ENCODE peak calls at places on chromosomes 6 and 20, in five cellular contexts. B is H54, F is stomach, C is heart left ventricle, N is gastrocnemius medialis. R is an unnamed sample.

GRCh38 chr20:15005300-15005986 is 668.0 kb upstream of the FLRT3 start:
- DNase-seq in B (no peak), N (no peak), F (peak; percentile 27), C (no peak), R (no peak)

GRCh38 chr20:8447262-8448120 is 315.4 kb downstream of the PLCB1 start:
- DNase-seq in B (no peak), N (no peak), C (no peak), F (peak; percentile 64), R (no peak)

GRCh38 chr6:122789078-122789861 is at the start of gene SMPDL3A:
- DNase-seq in N (peak; percentile 84), F (peak; percentile 70), B (peak; percentile 37), C (peak; percentile 85), R (peak; percentile 24)

GRCh38 chr6:25342784-25343183 is 63.6 kb downstream of the CARMIL1 start:
- DNase-seq in F (no peak), C (no peak), N (no peak), B (no peak), R (no peak)

GRCh38 chr6:21371676-21372161 is 221.8 kb upstream of the SOX4 start:
- DNase-seq in F (no peak), B (no peak), N (no peak), C (no peak), R (no peak)

GRCh38 chr6:93163146-93163545 is 256.2 kb downstream of the EPHA7 start:
- DNase-seq in C (no peak), B (no peak), N (no peak), F (no peak), R (no peak)

GRCh38 chr6:41325446-41326066 is 9.9 kb upstream of the NCR2 start:
- DNase-seq in N (no peak), F (no peak), B (no peak), C (no peak), R (no peak)

GRCh38 chr20:48567145-48567544 is 260.7 kb downstream of the PREX1 start:
- DNase-seq in N (no peak), C (no peak), F (no peak), B (no peak), R (no peak)

GRCh38 chr6:25175656-25176055 is 103.5 kb upstream of the CARMIL1 start:
- DNase-seq in B (no peak), C (no peak), F (no peak), N (no peak), R (no peak)

GRCh38 chr6:26304213-26305096 is 60.5 kb upstream of the BTN3A2 start:
- DNase-seq in N (no peak), B (no peak), F (no peak), C (no peak), R (no peak)

GRCh38 chr20:19786311-19786710 is 28.3 kb downstream of the RIN2 start:
- DNase-seq in B (no peak), C (no peak), F (no peak), N (peak; percentile 40), R (no peak)

GRCh38 chr20:56043227-56043626 is 37.9 kb upstream of the CBLN4 start:
- DNase-seq in B (no peak), N (no peak), F (no peak), C (no peak), R (no peak)

GRCh38 chr6:127582777-127583462 is 5.9 kb downstream of the C6orf58 start:
- DNase-seq in B (no peak), F (no peak), C (no peak), N (no peak), R (no peak)

GRCh38 chr20:53547664-53548239 is 45.9 kb downstream of the ZNF217 start:
- DNase-seq in B (peak; percentile 38), C (no peak), F (peak; percentile 33), N (no peak), R (no peak)

GRCh38 chr6:3749390-3749978 is 2.0 kb downstream of the PXDC1 start:
- DNase-seq in F (peak; percentile 90), B (no peak), C (peak; percentile 46), N (no peak), R (peak; percentile 46)

GRCh38 chr6:43891072-43891870 is 121.3 kb downstream of the VEGFA start:
- DNase-seq in C (no peak), B (no peak), N (no peak), F (no peak), R (no peak)

GRCh38 chr20:6866741-6867140 is 99.3 kb downstream of the BMP2 start:
- DNase-seq in B (no peak), F (no peak), N (no peak), C (no peak), R (no peak)

GRCh38 chr6:117326396-117326795 is 61.0 kb downstream of the VGLL2 start:
- DNase-seq in N (no peak), F (no peak), B (no peak), C (no peak), R (no peak)

GRCh38 chr6:169723991-169724553 is at the start of gene PHF10:
- DNase-seq in C (peak; percentile 73), F (peak; percentile 33), N (no peak), B (no peak), R (no peak)

GRCh38 chr6:169720207-169720855 is 4.0 kb downstream of the PHF10 start:
- DNase-seq in C (no peak), B (no peak), N (no peak), F (no peak), R (no peak)

GRCh38 chr6:169723200-169723909 is 945 bp downstream of the PHF10 start:
- DNase-seq in F (peak; percentile 80), C (peak; percentile 91), B (no peak), N (peak; percentile 61), R (peak; percentile 86)

GRCh38 chr6:169724554-169725269 is 412 bp upstream of the PHF10 start:
- DNase-seq in F (peak; percentile 55), B (no peak), N (no peak), C (peak; percentile 77), R (peak; percentile 66)

DNA sequence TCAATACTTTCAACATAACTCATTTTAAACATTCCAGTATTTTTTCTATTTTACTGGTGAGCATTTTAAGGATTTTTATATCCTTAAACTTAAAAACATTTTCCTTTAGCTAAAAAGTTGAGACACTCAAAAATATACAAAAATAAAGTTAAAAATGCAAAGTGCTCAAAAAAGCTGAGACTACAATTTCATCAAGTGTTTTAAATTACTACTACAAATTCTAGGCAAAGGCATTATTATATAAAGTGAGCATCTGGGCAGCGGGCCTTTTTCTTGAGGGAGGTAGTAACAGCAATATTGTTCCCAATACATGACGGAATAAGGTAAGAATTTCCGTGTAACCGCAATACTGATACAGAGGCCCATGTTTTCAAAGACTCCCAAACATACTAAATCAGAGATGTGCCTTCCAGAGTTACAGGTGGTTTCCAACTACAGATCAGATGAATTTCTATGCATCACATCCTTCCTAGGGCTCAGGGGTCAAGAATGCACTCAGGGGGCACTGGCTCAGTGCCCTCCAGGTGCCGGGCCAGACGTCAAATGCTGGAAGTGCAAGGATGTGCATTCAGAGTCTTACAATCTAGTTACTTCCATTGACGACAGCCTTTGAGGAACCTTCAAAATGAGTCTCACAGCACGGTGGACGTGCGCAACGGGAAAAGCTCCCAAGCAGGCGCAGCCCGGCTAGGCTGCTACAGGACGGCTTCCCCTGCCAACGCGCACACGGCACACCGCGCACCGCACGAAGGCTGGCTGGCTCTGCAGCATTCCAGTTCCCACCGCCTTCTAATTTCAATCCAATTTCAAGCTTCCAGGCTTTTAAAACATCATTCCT is 1.7 kb downstream of the PHF10 start:
- DNase-seq in B (peak; percentile 65), C (peak; percentile 76), F (peak; percentile 43), N (no peak), R (peak; percentile 39)
- TF ChIP-seq POLR2A in B (no peak), C (no peak), F (peak; percentile 5), N (no peak), R (no peak)

GRCh38 chr6:38137609-38138008 is 318.1 kb downstream of the ZFAND3 start:
- DNase-seq in N (no peak), C (no peak), B (no peak), F (no peak), R (no peak)
- TF ChIP-seq POLR2A in N (no peak), C (no peak), B (no peak), F (no peak), R (no peak)

GRCh38 chr6:29477923-29478450 is 9.8 kb downstream of the MAS1L start:
- DNase-seq in C (no peak), N (no peak), B (no peak), F (no peak), R (no peak)
- TF ChIP-seq POLR2A in C (no peak), N (no peak), B (no peak), F (no peak), R (no peak)

DNA sequence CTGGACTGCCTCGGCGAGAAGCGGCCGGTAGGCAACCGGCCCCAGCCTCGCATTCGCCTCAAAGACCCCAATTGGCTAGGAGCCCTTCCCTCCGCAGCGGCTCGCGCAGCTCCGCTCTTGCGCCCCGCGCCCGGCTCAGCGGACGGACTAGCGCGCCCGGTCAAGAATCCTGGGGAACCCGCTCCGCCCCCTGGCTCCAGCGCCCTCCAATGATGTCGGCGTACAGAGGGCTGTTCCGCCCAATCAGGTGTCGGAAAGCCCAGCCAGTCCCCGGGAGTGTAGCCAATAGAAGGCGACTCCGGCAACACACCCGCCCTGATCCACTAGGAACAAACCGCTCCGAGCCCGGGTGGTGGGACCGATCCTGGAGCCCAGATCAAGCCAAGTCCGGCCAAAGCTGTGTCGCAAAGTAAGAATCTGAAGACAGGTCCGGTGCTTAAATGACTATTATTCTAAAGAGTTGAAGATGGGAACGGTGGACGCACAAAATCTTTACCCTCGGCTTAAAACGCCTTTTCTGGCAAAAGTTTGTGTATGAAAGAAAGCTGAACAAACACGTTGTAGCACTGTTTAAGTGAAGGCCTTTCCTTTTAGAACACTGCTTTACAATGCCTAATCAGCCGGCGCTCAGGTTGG is 132.2 kb downstream of the OGFRL1 start:
- DNase-seq in F (peak; percentile 95), C (peak; percentile 95), B (peak; percentile 75), N (peak; percentile 97), R (peak; percentile 89)
- TF ChIP-seq POLR2A in F (peak; percentile 94), C (peak; percentile 87), B (peak; percentile 97), N (peak; percentile 99), R (peak; percentile 63)

GRCh38 chr6:132816665-132817064 is 2.3 kb downstream of the RPS12 start:
- DNase-seq in F (no peak), B (no peak), N (no peak), C (no peak), R (no peak)
- TF ChIP-seq POLR2A in F (no peak), B (no peak), N (no peak), C (no peak), R (no peak)

GRCh38 chr6:166341915-166342292 is 441 bp downstream of the SFT2D1 start:
- DNase-seq in C (no peak), F (no peak), B (no peak), N (no peak), R (no peak)

GRCh38 chr6:166341464-166341863 is 881 bp downstream of the SFT2D1 start:
- DNase-seq in N (no peak), F (no peak), B (no peak), C (no peak), R (no peak)

GRCh38 chr6:166344240-166344639 is 1.9 kb upstream of the SFT2D1 start:
- DNase-seq in F (no peak), B (no peak), C (no peak), N (no peak), R (no peak)

GRCh38 chr6:166343157-166343502 is 785 bp upstream of the SFT2D1 start:
- DNase-seq in N (no peak), F (no peak), B (no peak), C (no peak), R (no peak)

GRCh38 chr6:166342293-166343156 is at the start of gene SFT2D1:
- DNase-seq in C (peak; percentile 95), F (peak; percentile 91), B (peak; percentile 72), N (peak; percentile 65), R (peak; percentile 89)
- TF ChIP-seq POLR2A in C (peak; percentile 51), F (peak; percentile 64), B (peak; percentile 91), N (peak; percentile 86), R (peak; percentile 71)

R was measured in Peyer's patch.